ENCODE peak calls at places on chromosome 6, in ten cellular contexts. H, D, W, V, P, Q, U, O, I and B are unnamed samples.

GRCh38 chr6:53033764-53034163 is 31.4 kb upstream of the FBXO9 start:
- DNase-seq in H (no peak), D (no peak), W (no peak), V (no peak), P (no peak), Q (peak; percentile 68), U (no peak), O (no peak), I (no peak), B (no peak)

GRCh38 chr6:106470811-106471210 is 110.3 kb downstream of the CRYBG1 start:
- DNase-seq in H (no peak), D (no peak), W (no peak), V (no peak), P (no peak), Q (no peak), U (no peak), O (no peak), I (no peak), B (no peak)

GRCh38 chr6:63527658-63528514 is 44.4 kb upstream of the LOC128125822 start:
- DNase-seq in H (peak; percentile 87), D (no peak), W (no peak), V (no peak), P (no peak), Q (peak; percentile 96), U (peak; percentile 87), O (no peak), I (no peak), B (peak; percentile 96)

GRCh38 chr6:411402-412145 is 20.0 kb downstream of the IRF4 start:
- DNase-seq in H (no peak), D (no peak), W (no peak), V (no peak), P (no peak), Q (no peak), U (no peak), O (no peak), I (no peak), B (no peak)

GRCh38 chr6:136774228-136775041 is 17.8 kb downstream of the MAP3K5 start:
- DNase-seq in H (no peak), D (no peak), W (no peak), V (no peak), P (no peak), Q (peak; percentile 15), U (no peak), O (no peak), I (no peak), B (no peak)

GRCh38 chr6:133339543-133340384 is 98.6 kb downstream of the EYA4 start:
- DNase-seq in H (no peak), D (no peak), W (no peak), V (no peak), P (no peak), Q (no peak), U (no peak), O (no peak), I (no peak), B (no peak)

GRCh38 chr6:106974337-106974998 is at the start of gene CD24:
- DNase-seq in H (peak; percentile 91), D (peak; percentile 9), W (peak; percentile 52), V (peak; percentile 91), P (no peak), Q (no peak), U (no peak), O (no peak), I (peak; percentile 79), B (no peak)

GRCh38 chr6:154909821-154910220 is 85.3 kb upstream of the TIAM2 start:
- DNase-seq in H (no peak), D (no peak), W (no peak), V (no peak), P (no peak), Q (no peak), U (no peak), O (no peak), I (peak; percentile 8), B (no peak)

GRCh38 chr6:170454512-170455285 is 98.4 kb downstream of the PSMB1 start:
- DNase-seq in H (no peak), D (peak; percentile 59), W (no peak), V (no peak), P (peak; percentile 56), Q (no peak), U (no peak), O (no peak), I (peak; percentile 37), B (no peak)

GRCh38 chr6:170455335-170455979 is 97.7 kb downstream of the PSMB1 start:
- DNase-seq in H (no peak), D (no peak), W (no peak), V (no peak), P (peak; percentile 60), Q (no peak), U (no peak), O (no peak), I (peak; percentile 71), B (no peak)

GRCh38 chr6:170456334-170456733 is 96.8 kb downstream of the PSMB1 start:
- DNase-seq in H (no peak), D (no peak), W (no peak), V (no peak), P (no peak), Q (no peak), U (no peak), O (no peak), I (peak; percentile 64), B (no peak)

GRCh38 chr6:170459451-170459850 is 93.7 kb downstream of the PSMB1 start:
- DNase-seq in H (no peak), D (no peak), W (no peak), V (no peak), P (no peak), Q (no peak), U (peak; percentile 2), O (no peak), I (no peak), B (peak; percentile 7)

GRCh38 chr6:170456886-170457698 is 96.0 kb downstream of the PSMB1 start:
- DNase-seq in H (no peak), D (no peak), W (no peak), V (no peak), P (no peak), Q (no peak), U (no peak), O (no peak), I (peak; percentile 57), B (no peak)
- H3K27me3 ChIP-seq in H (peaks cover 7% of the 10 kb centered on the region), D (no peaks in the 10 kb centered on the region), W (peaks cover 14% of the 10 kb centered on the region), V (no peaks in the 10 kb centered on the region), P (no peaks in the 10 kb centered on the region), Q (peaks cover 7% of the 10 kb centered on the region), U (peaks cover 16% of the 10 kb centered on the region), O (no peaks in the 10 kb centered on the region), I (peaks cover 9% of the 10 kb centered on the region), B (no peaks in the 10 kb centered on the region)

GRCh38 chr6:46491789-46492547 is 719 bp upstream of the RCAN2 start:
- DNase-seq in H (peak; percentile 65), D (peak; percentile 65), W (peak; percentile 18), V (peak; percentile 74), P (peak; percentile 86), Q (no peak), U (no peak), O (no peak), I (no peak), B (no peak)

GRCh38 chr6:46491201-46491788 is at the start of gene RCAN2:
- DNase-seq in H (peak; percentile 80), D (peak; percentile 77), W (peak; percentile 44), V (peak; percentile 85), P (peak; percentile 93), Q (no peak), U (no peak), O (peak; percentile 48), I (peak; percentile 81), B (no peak)

GRCh38 chr6:46486186-46486585 is 5.1 kb downstream of the RCAN2 start:
- DNase-seq in H (no peak), D (no peak), W (no peak), V (no peak), P (no peak), Q (no peak), U (no peak), O (no peak), I (no peak), B (no peak)

GRCh38 chr6:46490425-46491200 is 636 bp downstream of the RCAN2 start:
- DNase-seq in H (peak; percentile 37), D (peak; percentile 44), W (peak; percentile 32), V (peak; percentile 82), P (peak; percentile 77), Q (no peak), U (no peak), O (no peak), I (peak; percentile 80), B (no peak)
- H3K27me3 ChIP-seq in H (peaks cover 66% of the 10 kb centered on the region), D (peaks cover 69% of the 10 kb centered on the region), W (peaks cover 35% of the 10 kb centered on the region), V (no peaks in the 10 kb centered on the region), P (no peaks in the 10 kb centered on the region), Q (peaks cover 24% of the 10 kb centered on the region), U (peaks cover 42% of the 10 kb centered on the region), O (no peaks in the 10 kb centered on the region), I (peaks cover 7% of the 10 kb centered on the region), B (peaks cover 11% of the 10 kb centered on the region)

GRCh38 chr6:166003569-166003968 is 164.1 kb downstream of the TBXT start:
- DNase-seq in H (no peak), D (no peak), W (no peak), V (no peak), P (no peak), Q (no peak), U (no peak), O (no peak), I (no peak), B (no peak)

GRCh38 chr6:165999279-165999678 is 168.4 kb downstream of the TBXT start:
- DNase-seq in H (no peak), D (no peak), W (no peak), V (no peak), P (no peak), Q (no peak), U (no peak), O (no peak), I (no peak), B (no peak)

GRCh38 chr6:165998072-165998471 is 169.6 kb downstream of the TBXT start:
- DNase-seq in H (no peak), D (no peak), W (no peak), V (no peak), P (no peak), Q (no peak), U (no peak), O (no peak), I (no peak), B (no peak)

GRCh38 chr6:166004491-166005275 is 163.0 kb downstream of the TBXT start:
- DNase-seq in H (no peak), D (no peak), W (no peak), V (no peak), P (no peak), Q (no peak), U (no peak), O (no peak), I (no peak), B (no peak)

GRCh38 chr6:166001359-166001758 is 166.3 kb downstream of the TBXT start:
- DNase-seq in H (no peak), D (no peak), W (no peak), V (no peak), P (no peak), Q (no peak), U (no peak), O (no peak), I (no peak), B (no peak)
- H3K27me3 ChIP-seq in H (peaks cover 2% of the 10 kb centered on the region), D (peaks cover 14% of the 10 kb centered on the region), W (no peaks in the 10 kb centered on the region), V (peaks cover 14% of the 10 kb centered on the region), P (no peaks in the 10 kb centered on the region), Q (no peaks in the 10 kb centered on the region), U (peaks cover 4% of the 10 kb centered on the region), O (no peaks in the 10 kb centered on the region), I (peaks cover 11% of the 10 kb centered on the region), B (no peaks in the 10 kb centered on the region)

DNA sequence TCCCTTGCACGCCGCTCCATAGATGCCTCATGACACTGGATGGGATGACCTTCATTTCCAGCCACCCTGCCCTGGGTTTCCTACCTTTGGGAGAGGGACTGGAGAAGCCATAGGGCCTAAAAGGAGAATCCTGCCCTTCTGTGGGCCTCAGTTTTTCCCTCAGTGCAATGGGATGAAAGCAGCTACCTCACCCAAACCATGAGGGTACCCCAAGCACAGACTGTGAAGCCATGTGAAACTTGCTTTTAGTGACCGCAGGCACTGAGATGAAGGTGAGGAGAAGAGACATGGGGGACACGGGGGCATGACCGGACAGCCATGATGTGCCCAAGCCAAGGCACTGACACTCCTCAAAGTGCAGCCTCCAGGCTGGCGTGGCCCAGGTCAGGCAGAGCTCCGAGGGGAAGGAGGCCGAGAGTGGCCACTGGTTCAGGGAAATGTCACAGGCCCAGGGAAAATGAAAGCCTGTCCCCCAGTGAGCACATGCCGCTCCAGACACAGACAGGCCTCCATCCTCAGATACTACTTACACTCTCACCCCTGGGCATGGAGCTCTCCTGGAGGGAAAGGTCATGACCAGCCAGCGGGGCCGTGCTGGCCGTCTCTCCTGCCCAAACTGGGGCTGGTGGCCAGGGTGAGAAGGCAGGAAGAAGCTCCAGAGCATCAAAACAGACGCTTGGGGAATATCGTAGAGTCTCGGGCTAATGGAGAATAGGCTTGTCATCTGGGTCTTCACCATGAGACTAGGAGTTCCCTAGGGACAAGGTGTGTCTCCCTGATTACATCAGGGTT is 116.2 kb downstream of the GRM4 start:
- DNase-seq in H (no peak), D (no peak), W (no peak), V (no peak), P (no peak), Q (no peak), U (no peak), O (no peak), I (no peak), B (no peak)
- H3K27me3 ChIP-seq in H (no peaks in the 10 kb centered on the region), D (peaks cover 11% of the 10 kb centered on the region), W (no peaks in the 10 kb centered on the region), V (no peaks in the 10 kb centered on the region), P (no peaks in the 10 kb centered on the region), Q (peaks cover 18% of the 10 kb centered on the region), U (no peaks in the 10 kb centered on the region), O (no peaks in the 10 kb centered on the region), I (peaks cover 22% of the 10 kb centered on the region), B (peaks cover 19% of the 10 kb centered on the region)